ENCODE peak calls at places on chromosomes 6 and 20, in five cellular contexts. L is GM06990, Z is AG09319, P is AG10803, Q is PC-3. C is an unnamed sample.
A peak's percentile ranks its signal among the peaks of the same experiment; 100 is the strongest.

GRCh38 chr6:111761783-111762312 is 111.4 kb downstream of the FYN start:
- DNase-seq in L (no peak), Z (no peak), P (no peak), Q (no peak), C (no peak)

GRCh38 chr6:18509871-18510643 is 122.9 kb downstream of the RNF144B start:
- DNase-seq in L (no peak), Z (no peak), P (peak; percentile 60), Q (no peak), C (no peak)

GRCh38 chr6:151325075-151326050 is 66.0 kb downstream of the ZBTB2 start:
- DNase-seq in L (no peak), Z (peak; percentile 42), P (peak; percentile 60), Q (peak; percentile 68), C (no peak)

GRCh38 chr20:56628015-56628872 is 862 bp upstream of the TFAP2C start:
- DNase-seq in L (peak; percentile 9), Z (no peak), P (no peak), Q (peak; percentile 45), C (peak; percentile 86)

GRCh38 chr6:52568320-52568719 is 8.5 kb downstream of the TRAM2 start:
- DNase-seq in L (no peak), Z (no peak), P (no peak), Q (no peak), C (no peak)

GRCh38 chr6:117110737-117111136 is 154.6 kb upstream of the VGLL2 start:
- DNase-seq in L (no peak), Z (no peak), P (no peak), Q (no peak), C (no peak)

GRCh38 chr6:141488466-141488865 is 644.3 kb upstream of the GJE1 start:
- DNase-seq in L (no peak), Z (no peak), P (peak; percentile 16), Q (no peak), C (no peak)

GRCh38 chr6:43874814-43875590 is 105.0 kb downstream of the VEGFA start:
- DNase-seq in L (no peak), Z (no peak), P (no peak), Q (no peak), C (no peak)

GRCh38 chr20:18362916-18363315 is 74.6 kb downstream of the ZNF133 start:
- DNase-seq in L (no peak), Z (no peak), P (no peak), Q (no peak), C (no peak)

GRCh38 chr6:46465294-46466165 is 25.7 kb downstream of the RCAN2 start:
- DNase-seq in L (no peak), Z (no peak), P (no peak), Q (peak; percentile 31), C (no peak)

GRCh38 chr20:44888226-44889103 is 3.0 kb downstream of the YWHAB start:
- DNase-seq in L (no peak), Z (no peak), P (peak; percentile 35), Q (peak; percentile 88), C (no peak)

GRCh38 chr6:104459543-104459942 is 400.2 kb downstream of the HACE1 start:
- DNase-seq in L (no peak), Z (no peak), P (no peak), Q (no peak), C (no peak)

GRCh38 chr20:62111148-62111547 is 11.1 kb upstream of the LSM14B start:
- DNase-seq in L (no peak), Z (no peak), P (no peak), Q (no peak), C (no peak)

GRCh38 chr6:36139991-36140710 is 9.8 kb downstream of the MAPK13 start:
- DNase-seq in L (no peak), Z (no peak), P (no peak), Q (no peak), C (no peak)

GRCh38 chr6:164078551-164079274 is 664.2 kb downstream of the QKI start:
- DNase-seq in L (no peak), Z (no peak), P (no peak), Q (no peak), C (no peak)

GRCh38 chr20:33668087-33668790 is 1.5 kb downstream of the ACTL10 start:
- DNase-seq in L (no peak), Z (no peak), P (no peak), Q (no peak), C (no peak)

GRCh38 chr6:3798211-3798909 is 46.8 kb upstream of the PXDC1 start:
- DNase-seq in L (no peak), Z (no peak), P (no peak), Q (no peak), C (no peak)

GRCh38 chr6:3796396-3796795 is 44.9 kb upstream of the PXDC1 start:
- DNase-seq in L (no peak), Z (no peak), P (no peak), Q (no peak), C (no peak)

GRCh38 chr6:3799731-3800130 is 48.2 kb upstream of the PXDC1 start:
- DNase-seq in L (no peak), Z (no peak), P (no peak), Q (no peak), C (no peak)

GRCh38 chr6:3795836-3796395 is 44.4 kb upstream of the PXDC1 start:
- DNase-seq in L (no peak), Z (no peak), P (no peak), Q (no peak), C (no peak)

DNA sequence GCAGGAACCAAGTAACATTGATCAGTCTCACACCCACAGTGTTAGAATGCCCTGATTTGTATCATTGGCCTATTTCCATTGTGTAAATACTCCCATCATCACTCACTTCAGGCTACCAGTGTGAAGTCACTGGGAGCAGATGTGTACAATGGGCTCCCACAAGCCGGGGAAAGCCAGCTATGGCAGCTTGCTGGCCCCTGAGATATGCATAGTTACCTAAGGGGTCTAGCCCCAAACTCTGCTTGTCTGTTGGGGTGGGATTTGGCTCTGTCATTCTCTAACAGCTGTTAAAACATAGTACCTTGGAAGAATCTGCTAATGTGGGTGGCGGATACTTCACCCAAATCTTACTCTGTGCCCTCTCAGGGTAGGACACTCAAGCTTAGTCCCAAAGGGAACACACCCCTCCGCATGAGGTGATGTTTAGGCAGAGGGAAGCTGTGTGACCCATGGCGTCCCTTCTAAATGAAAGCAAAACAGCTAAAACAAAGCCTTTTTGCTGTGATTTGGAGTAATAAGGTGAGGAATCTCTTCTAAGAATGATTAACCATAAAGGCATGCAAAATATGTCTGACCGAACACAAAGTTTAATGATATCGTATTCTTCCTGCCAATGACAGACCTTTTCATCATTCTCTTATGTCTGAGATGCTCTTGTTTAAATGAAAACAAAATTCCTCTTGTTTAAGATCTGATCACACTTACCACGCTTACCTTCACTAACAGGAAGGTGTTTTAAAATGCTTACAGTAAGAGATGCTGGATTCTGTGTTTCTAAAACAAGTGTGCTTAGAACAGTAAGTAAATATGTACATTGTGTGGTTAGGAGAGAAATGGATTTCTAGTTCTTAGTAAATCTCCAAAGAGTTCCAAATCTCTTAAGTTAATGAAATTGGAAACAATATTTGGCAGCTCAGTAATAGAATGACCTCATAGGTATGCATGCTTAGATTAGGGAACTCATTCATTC is 46.0 kb upstream of the PXDC1 start:
- DNase-seq in L (no peak), Z (no peak), P (peak; percentile 91), Q (peak; percentile 88), C (no peak)
- TF ChIP-seq CTCF in L (no peak), Z (no peak), P (no peak), Q (no peak), C (no peak)

GRCh38 chr6:31587791-31588777 is 2.0 kb downstream of the LST1 start:
- DNase-seq in L (no peak), Z (no peak), P (no peak), Q (no peak), C (no peak)
- TF ChIP-seq CTCF in L (no peak), Z (no peak), P (no peak), Q (no peak), C (no peak)

DNA sequence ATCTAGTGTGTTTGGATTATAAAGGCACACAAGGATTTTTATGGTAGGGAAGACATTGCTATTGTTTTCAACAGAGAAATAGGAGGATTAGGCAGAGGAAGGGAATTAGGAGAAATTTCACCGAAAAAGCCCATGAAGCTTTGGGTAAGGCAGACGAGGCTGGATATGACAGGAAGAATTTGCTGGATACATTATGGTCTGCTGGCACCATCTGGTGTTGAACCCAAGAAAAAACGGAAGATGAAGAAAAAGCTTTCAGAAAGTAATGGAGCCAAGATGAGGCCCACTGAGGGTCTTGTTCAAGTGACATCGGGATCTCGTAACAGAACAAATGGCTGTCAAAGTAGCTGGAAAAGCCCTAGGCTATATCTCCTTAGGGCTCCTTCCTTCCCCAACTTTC is 56.5 kb downstream of the OR2J2 start:
- DNase-seq in L (no peak), Z (no peak), P (no peak), Q (no peak), C (no peak)
- TF ChIP-seq CTCF in L (no peak), Z (no peak), P (no peak), Q (no peak), C (no peak)

DNA sequence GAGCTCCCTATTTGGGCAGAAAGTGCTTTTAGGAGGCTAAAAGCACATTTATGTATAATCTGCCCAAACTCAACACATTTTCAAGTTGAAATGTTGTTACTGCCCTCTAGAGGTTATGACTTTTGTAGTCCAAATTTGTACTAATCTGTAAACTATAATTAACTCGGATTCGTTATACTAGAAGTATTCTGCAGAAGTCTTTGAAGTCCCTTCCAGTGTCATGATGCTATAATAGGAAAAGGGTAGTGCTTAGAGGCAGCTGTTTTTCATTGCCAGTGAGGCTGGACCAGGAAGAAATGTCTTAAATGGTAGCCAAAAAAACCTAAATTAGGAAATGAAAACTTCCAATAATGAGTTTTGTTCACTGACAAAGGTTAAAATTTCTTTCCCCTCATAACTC is 44.8 kb upstream of the EMILIN3 start:
- DNase-seq in L (no peak), Z (peak; percentile 24), P (peak; percentile 74), Q (peak; percentile 59), C (no peak)
- TF ChIP-seq CTCF in L (peak; percentile 32), Z (peak; percentile 42), P (peak; percentile 58), Q (peak; percentile 70), C (peak; percentile 55)

GRCh38 chr20:15482525-15482924 is 1090.7 kb downstream of the KIF16B start:
- DNase-seq in L (no peak), Z (no peak), P (no peak), Q (peak; percentile 26), C (no peak)
- TF ChIP-seq CTCF in L (no peak), Z (no peak), P (no peak), Q (peak; percentile 28), C (peak; percentile 12)

GRCh38 chr6:143963158-143963919 is 44.7 kb downstream of the PLAGL1 start:
- DNase-seq in L (no peak), Z (no peak), P (no peak), Q (no peak), C (no peak)

GRCh38 chr6:143964667-143965066 is 43.4 kb downstream of the PLAGL1 start:
- DNase-seq in L (no peak), Z (no peak), P (peak; percentile 24), Q (no peak), C (no peak)

GRCh38 chr6:143959865-143960264 is 48.2 kb downstream of the PLAGL1 start:
- DNase-seq in L (no peak), Z (no peak), P (no peak), Q (no peak), C (no peak)

GRCh38 chr6:143961868-143962643 is 46.0 kb downstream of the PLAGL1 start:
- DNase-seq in L (no peak), Z (no peak), P (peak; percentile 7), Q (no peak), C (no peak)

GRCh38 chr6:143962644-143962929 is 45.5 kb downstream of the PLAGL1 start:
- DNase-seq in L (no peak), Z (peak; percentile 63), P (peak; percentile 87), Q (no peak), C (no peak)
- TF ChIP-seq CTCF in L (no peak), Z (peak; percentile 60), P (peak; percentile 67), Q (peak; percentile 10), C (peak; percentile 49)